ENCODE peak calls at places on chromosomes 1 and 21, in nine cellular contexts. L, M, U, P, G, C, W, S and A are unnamed samples.

GRCh38 chr1:109793486-109794318 is 30.0 kb upstream of the EPS8L3 start:
- DNase-seq in L (no peak), M (no peak), U (peak), P (peak), G (no peak), C (peak), W (peak), S (no peak), A (peak)

GRCh38 chr21:32412998-32413504 is 545 bp downstream of the EVA1C start:
- DNase-seq in L (peak), M (no peak), U (peak), P (no peak), G (no peak), C (peak), W (peak), S (no peak), A (no peak)

GRCh38 chr1:35560256-35561225 is 2.9 kb downstream of the NCDN start:
- DNase-seq in L (peak), M (no peak), U (no peak), P (no peak), G (peak), C (no peak), W (no peak), S (no peak), A (no peak)

GRCh38 chr1:232302376-232303049 is 327.4 kb downstream of the SIPA1L2 start:
- DNase-seq in L (no peak), M (no peak), U (no peak), P (no peak), G (no peak), C (no peak), W (no peak), S (no peak), A (no peak)

GRCh38 chr21:45541221-45542039 is 810 bp downstream of the SLC19A1 start:
- DNase-seq in L (peak), M (peak), U (peak), P (peak), G (peak), C (peak), W (peak), S (peak), A (peak)

GRCh38 chr1:173122344-173122880 is 71.7 kb upstream of the TNFSF18 start:
- DNase-seq in L (no peak), M (no peak), U (no peak), P (no peak), G (no peak), C (peak), W (no peak), S (no peak), A (no peak)

GRCh38 chr1:59333626-59334277 is 36.9 kb downstream of the FGGY start:
- DNase-seq in L (no peak), M (no peak), U (no peak), P (no peak), G (no peak), C (no peak), W (no peak), S (no peak), A (no peak)

GRCh38 chr1:201085902-201086735 is 26.1 kb downstream of the CACNA1S start:
- DNase-seq in L (peak), M (peak), U (peak), P (peak), G (peak), C (peak), W (peak), S (no peak), A (peak)

GRCh38 chr1:27552911-27553420 is 51.0 kb downstream of the AHDC1 start:
- DNase-seq in L (no peak), M (no peak), U (no peak), P (no peak), G (no peak), C (no peak), W (no peak), S (no peak), A (no peak)

GRCh38 chr1:203274603-203275381 is 30.5 kb upstream of the BTG2 start:
- DNase-seq in L (peak), M (no peak), U (no peak), P (no peak), G (peak), C (peak), W (no peak), S (no peak), A (no peak)

GRCh38 chr1:46343351-46343695 is 2.7 kb downstream of the NSUN4 start:
- DNase-seq in L (no peak), M (no peak), U (no peak), P (no peak), G (no peak), C (no peak), W (no peak), S (no peak), A (no peak)

GRCh38 chr1:212281589-212281988 is 3.6 kb upstream of the PPP2R5A start:
- DNase-seq in L (no peak), M (no peak), U (no peak), P (no peak), G (no peak), C (peak), W (no peak), S (no peak), A (no peak)

GRCh38 chr1:202805886-202806511 is 2.2 kb downstream of the KDM5B start:
- DNase-seq in L (no peak), M (no peak), U (no peak), P (no peak), G (no peak), C (peak), W (no peak), S (no peak), A (no peak)

GRCh38 chr1:6359568-6360496 is 33.7 kb downstream of the ACOT7 start:
- DNase-seq in L (no peak), M (peak), U (peak), P (peak), G (no peak), C (peak), W (peak), S (no peak), A (peak)

GRCh38 chr1:248704556-248704955 is 2.0 kb upstream of the OR14I1 start:
- DNase-seq in L (no peak), M (no peak), U (no peak), P (no peak), G (no peak), C (no peak), W (no peak), S (no peak), A (no peak)

GRCh38 chr1:201171063-201172036 is 17.1 kb upstream of the TMEM9 start:
- DNase-seq in L (peak), M (peak), U (no peak), P (peak), G (no peak), C (peak), W (peak), S (peak), A (peak)

GRCh38 chr21:46210378-46211136 is 18.0 kb downstream of the LSS start:
- DNase-seq in L (no peak), M (no peak), U (no peak), P (no peak), G (no peak), C (no peak), W (no peak), S (no peak), A (peak)

GRCh38 chr1:55067022-55067781 is 27.9 kb downstream of the PCSK9 start:
- DNase-seq in L (peak), M (no peak), U (no peak), P (no peak), G (peak), C (no peak), W (no peak), S (no peak), A (no peak)

GRCh38 chr1:211698161-211699026 is 23.0 kb upstream of the NEK2 start:
- DNase-seq in L (peak), M (peak), U (peak), P (peak), G (peak), C (peak), W (peak), S (peak), A (peak)

GRCh38 chr1:101914473-101915242 is 82.1 kb downstream of the OLFM3 start:
- DNase-seq in L (no peak), M (no peak), U (no peak), P (no peak), G (no peak), C (no peak), W (no peak), S (no peak), A (no peak)

GRCh38 chr1:209585672-209586071 is 2.2 kb downstream of the CAMK1G start:
- DNase-seq in L (peak), M (no peak), U (no peak), P (no peak), G (peak), C (peak), W (peak), S (no peak), A (no peak)

GRCh38 chr1:119675349-119676343 is 27.6 kb upstream of the ZNF697 start:
- DNase-seq in L (peak), M (peak), U (peak), P (peak), G (peak), C (peak), W (peak), S (no peak), A (peak)

GRCh38 chr1:203289982-203290260 is 15.4 kb upstream of the BTG2 start:
- DNase-seq in L (no peak), M (no peak), U (no peak), P (no peak), G (no peak), C (no peak), W (no peak), S (no peak), A (no peak)

GRCh38 chr1:47513393-47513792 is 75.5 kb downstream of the FOXD2 start:
- DNase-seq in L (no peak), M (no peak), U (no peak), P (no peak), G (no peak), C (no peak), W (no peak), S (no peak), A (no peak)

GRCh38 chr1:52913014-52913413 is 8.5 kb downstream of the ECHDC2 start:
- DNase-seq in L (no peak), M (no peak), U (no peak), P (no peak), G (no peak), C (no peak), W (no peak), S (no peak), A (no peak)

GRCh38 chr1:203186446-203187305 is at the start of gene CHI3L1:
- DNase-seq in L (peak), M (no peak), U (no peak), P (no peak), G (peak), C (no peak), W (no peak), S (no peak), A (no peak)

GRCh38 chr1:7586031-7586941 is 184.8 kb upstream of the VAMP3 start:
- DNase-seq in L (no peak), M (no peak), U (no peak), P (no peak), G (no peak), C (peak), W (no peak), S (no peak), A (no peak)

GRCh38 chr1:183845681-183846080 is 40.8 kb downstream of the RGL1 start:
- DNase-seq in L (no peak), M (no peak), U (no peak), P (no peak), G (no peak), C (peak), W (no peak), S (no peak), A (no peak)

GRCh38 chr1:83639785-83640184 is 359.1 kb downstream of the TTLL7 start:
- DNase-seq in L (no peak), M (no peak), U (no peak), P (no peak), G (no peak), C (no peak), W (no peak), S (no peak), A (no peak)

GRCh38 chr1:246182149-246182851 is 324.8 kb downstream of the SMYD3 start:
- DNase-seq in L (no peak), M (no peak), U (no peak), P (no peak), G (no peak), C (no peak), W (no peak), S (no peak), A (no peak)

GRCh38 chr1:222821239-222821638 is 6.4 kb downstream of the DISP1 start:
- DNase-seq in L (no peak), M (no peak), U (no peak), P (no peak), G (no peak), C (peak), W (no peak), S (no peak), A (no peak)